ENCODE peak calls at places on chromosomes 1 and 21, in ten cellular contexts. K, J, F, D, R, V, H, X, M and Y are unnamed samples.

GRCh38 chr1:202086579-202087350 is 36.0 kb upstream of the GPR37L1 start:
- DNase-seq in K (no peak), J (peak; percentile 17), F (no peak), D (no peak), R (no peak), V (peak; percentile 85), H (no peak), X (no peak), M (no peak), Y (no peak)

GRCh38 chr1:14894811-14895524 is 258.6 kb upstream of the TMEM51 start:
- DNase-seq in K (no peak), J (peak; percentile 39), F (no peak), D (no peak), R (peak; percentile 30), V (peak; percentile 34), H (no peak), X (no peak), M (no peak), Y (no peak)

GRCh38 chr1:51517361-51518032 is 1.6 kb downstream of the EPS15 start:
- DNase-seq in K (no peak), J (no peak), F (no peak), D (no peak), R (no peak), V (no peak), H (no peak), X (no peak), M (no peak), Y (no peak)

GRCh38 chr1:151372411-151372934 is at the start of gene SELENBP1:
- DNase-seq in K (no peak), J (peak; percentile 65), F (peak; percentile 91), D (no peak), R (peak; percentile 59), V (peak; percentile 93), H (no peak), X (no peak), M (no peak), Y (no peak)

GRCh38 chr21:36630485-36631206 is 68.3 kb upstream of the SIM2 start:
- DNase-seq in K (peak; percentile 46), J (peak; percentile 47), F (peak; percentile 59), D (peak; percentile 80), R (peak; percentile 2), V (peak; percentile 63), H (peak; percentile 47), X (peak; percentile 25), M (peak; percentile 13), Y (peak; percentile 33)

GRCh38 chr21:17903029-17903806 is 84.1 kb upstream of the C21orf91 start:
- DNase-seq in K (no peak), J (no peak), F (no peak), D (no peak), R (no peak), V (no peak), H (no peak), X (no peak), M (no peak), Y (no peak)

GRCh38 chr1:25620211-25620610 is 3.6 kb downstream of the MAN1C1 start:
- DNase-seq in K (no peak), J (no peak), F (no peak), D (peak; percentile 43), R (no peak), V (no peak), H (peak; percentile 45), X (no peak), M (no peak), Y (no peak)

GRCh38 chr1:240621249-240621648 is 9.3 kb upstream of the GREM2 start:
- DNase-seq in K (no peak), J (no peak), F (no peak), D (no peak), R (no peak), V (no peak), H (no peak), X (no peak), M (no peak), Y (no peak)

GRCh38 chr1:112618721-112619517 is at the start of gene ST7L:
- DNase-seq in K (peak; percentile 15), J (peak; percentile 85), F (peak; percentile 83), D (peak; percentile 76), R (peak; percentile 79), V (peak; percentile 80), H (no peak), X (peak; percentile 53), M (peak; percentile 32), Y (peak; percentile 61)

GRCh38 chr1:165034136-165034535 is 322.4 kb downstream of the LMX1A start:
- DNase-seq in K (no peak), J (no peak), F (no peak), D (no peak), R (no peak), V (no peak), H (no peak), X (no peak), M (no peak), Y (no peak)

GRCh38 chr1:92399076-92399475 is 87.6 kb downstream of the GFI1 start:
- DNase-seq in K (no peak), J (no peak), F (no peak), D (no peak), R (no peak), V (no peak), H (no peak), X (no peak), M (no peak), Y (no peak)

GRCh38 chr1:204573563-204573925 is 57.3 kb downstream of the MDM4 start:
- DNase-seq in K (no peak), J (no peak), F (no peak), D (no peak), R (no peak), V (no peak), H (no peak), X (no peak), M (no peak), Y (no peak)

GRCh38 chr1:62333431-62333830 is 14.2 kb upstream of the KANK4 start:
- DNase-seq in K (no peak), J (no peak), F (no peak), D (peak; percentile 16), R (no peak), V (no peak), H (no peak), X (no peak), M (no peak), Y (no peak)

GRCh38 chr1:233936842-233937241 is 32.4 kb downstream of the SLC35F3 start:
- DNase-seq in K (no peak), J (no peak), F (no peak), D (no peak), R (no peak), V (no peak), H (no peak), X (no peak), M (no peak), Y (no peak)

GRCh38 chr21:34795152-34796141 is 126.7 kb downstream of the CLIC6 start:
- DNase-seq in K (no peak), J (no peak), F (no peak), D (no peak), R (no peak), V (peak; percentile 67), H (no peak), X (no peak), M (no peak), Y (no peak)

GRCh38 chr1:25697426-25698220 is 81.0 kb downstream of the MAN1C1 start:
- DNase-seq in K (no peak), J (no peak), F (no peak), D (peak; percentile 31), R (no peak), V (no peak), H (no peak), X (no peak), M (no peak), Y (no peak)

GRCh38 chr1:171468120-171468790 is 17.1 kb upstream of the PRRC2C start:
- DNase-seq in K (no peak), J (no peak), F (no peak), D (no peak), R (no peak), V (no peak), H (no peak), X (no peak), M (no peak), Y (no peak)

GRCh38 chr1:103180660-103181059 is 72.3 kb upstream of the COL11A1 start:
- DNase-seq in K (no peak), J (no peak), F (no peak), D (no peak), R (no peak), V (no peak), H (no peak), X (no peak), M (no peak), Y (no peak)

GRCh38 chr1:19559641-19560040 is 74.3 kb upstream of the CAPZB start:
- DNase-seq in K (no peak), J (no peak), F (no peak), D (no peak), R (no peak), V (no peak), H (no peak), X (no peak), M (no peak), Y (no peak)

GRCh38 chr1:14217384-14217783 is 381.1 kb upstream of the KAZN start:
- DNase-seq in K (no peak), J (no peak), F (no peak), D (no peak), R (no peak), V (no peak), H (no peak), X (no peak), M (no peak), Y (no peak)

GRCh38 chr1:228493141-228494043 is 6.2 kb downstream of the RNF187 start:
- DNase-seq in K (no peak), J (no peak), F (no peak), D (no peak), R (no peak), V (no peak), H (no peak), X (no peak), M (no peak), Y (no peak)